ENCODE peak calls at places on chromosome 14, in four cellular contexts. P is stomach, T is GM23248, K is fibroblast of villous mesenchyme. U is an unnamed sample.

GRCh38 chr14:41899416-41899815 is 292.7 kb downstream of the LRFN5 start:
- DNase-seq in T (peak), P (no peak), K (peak), U (peak)

GRCh38 chr14:50263321-50263720 is 31.9 kb upstream of the SOS2 start:
- DNase-seq in P (no peak), T (no peak), K (no peak), U (no peak)

GRCh38 chr14:87815121-87815520 is 177.9 kb downstream of the GALC start:
- DNase-seq in K (no peak), T (no peak), P (no peak), U (no peak)

GRCh38 chr14:34364201-34364600 is 97.8 kb downstream of the SPTSSA start:
- DNase-seq in T (no peak), K (no peak), P (no peak), U (no peak)

GRCh38 chr14:38592764-38593442 is 337.0 kb upstream of the CLEC14A start:
- DNase-seq in T (peak), K (no peak), P (no peak), U (no peak)

GRCh38 chr14:96297000-96297399 is 41.0 kb downstream of the BDKRB1 start:
- DNase-seq in P (no peak), K (no peak), T (peak), U (peak)

GRCh38 chr14:94050231-94050880 is 24.2 kb downstream of the OTUB2 start:
- DNase-seq in P (no peak), T (no peak), K (no peak), U (no peak)

GRCh38 chr14:54742492-54743350 is 159.9 kb downstream of the GCH1 start:
- DNase-seq in K (no peak), P (no peak), T (no peak), U (no peak)

GRCh38 chr14:65329911-65330310 is 82.6 kb upstream of the FUT8 start:
- DNase-seq in P (no peak), T (no peak), K (no peak), U (no peak)

GRCh38 chr14:45526715-45527549 is 273.9 kb upstream of the MIS18BP1 start:
- DNase-seq in K (no peak), P (peak), T (peak), U (no peak)

GRCh38 chr14:50343424-50343823 is 31.3 kb downstream of the DMAC2L start:
- DNase-seq in K (peak), P (no peak), T (peak), U (no peak)

GRCh38 chr14:60634153-60634552 is 15.1 kb downstream of the SIX1 start:
- DNase-seq in K (no peak), P (no peak), T (no peak), U (no peak)

GRCh38 chr14:60639677-60640076 is 9.6 kb downstream of the SIX1 start:
- DNase-seq in K (no peak), T (no peak), P (no peak), U (no peak)

GRCh38 chr14:60640859-60641721 is 8.2 kb downstream of the SIX1 start:
- DNase-seq in K (no peak), P (no peak), T (no peak), U (no peak)

GRCh38 chr14:60637490-60638452 is 11.5 kb downstream of the SIX1 start:
- DNase-seq in P (no peak), T (peak), K (no peak), U (peak)

DNA sequence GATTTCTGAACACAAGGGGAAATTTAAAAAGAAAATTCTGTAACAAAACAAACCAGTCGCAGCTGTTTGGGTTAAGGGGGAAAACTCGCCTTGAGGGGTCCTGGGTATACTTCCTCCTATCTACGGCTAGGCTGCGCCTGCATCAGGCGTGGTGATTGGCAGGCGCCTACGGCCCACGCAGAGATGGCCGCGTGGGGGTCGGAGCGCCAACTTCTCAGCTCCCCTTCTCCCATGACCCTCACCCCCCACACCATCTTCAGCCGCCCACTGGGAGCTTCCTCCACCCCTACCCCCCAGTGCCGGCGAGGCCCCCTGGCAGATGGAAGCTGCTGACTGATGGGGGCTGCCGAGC is 12.2 kb downstream of the SIX1 start:
- DNase-seq in P (no peak), T (no peak), K (no peak), U (no peak)
- H3K4me3 ChIP-seq in P (peak), T (no peak), K (no peak), U (no peak)

GRCh38 chr14:24399981-24400718 is 1.3 kb downstream of the NYNRIN start:
- DNase-seq in P (no peak), T (no peak), K (no peak), U (no peak)

GRCh38 chr14:24398298-24398942 is 383 bp upstream of the NYNRIN start:
- DNase-seq in T (no peak), K (no peak), P (no peak), U (no peak)

GRCh38 chr14:24398943-24399801 is at the start of gene NYNRIN:
- DNase-seq in P (peak), K (peak), T (peak), U (peak)

GRCh38 chr14:24395609-24396580 is 2.9 kb upstream of the NYNRIN start:
- DNase-seq in P (no peak), K (peak), T (peak), U (no peak)

GRCh38 chr14:24397639-24398297 is 1.0 kb upstream of the NYNRIN start:
- DNase-seq in T (no peak), P (no peak), K (no peak), U (no peak)
- H3K4me3 ChIP-seq in T (no peak), P (no peak), K (no peak), U (no peak)

GRCh38 chr14:24508155-24508554 is at the start of gene CMA1:
- DNase-seq in P (no peak), K (no peak), T (no peak), U (no peak)

GRCh38 chr14:24514209-24514608 is 6.1 kb upstream of the CMA1 start:
- DNase-seq in P (no peak), T (no peak), K (no peak), U (no peak)

DNA sequence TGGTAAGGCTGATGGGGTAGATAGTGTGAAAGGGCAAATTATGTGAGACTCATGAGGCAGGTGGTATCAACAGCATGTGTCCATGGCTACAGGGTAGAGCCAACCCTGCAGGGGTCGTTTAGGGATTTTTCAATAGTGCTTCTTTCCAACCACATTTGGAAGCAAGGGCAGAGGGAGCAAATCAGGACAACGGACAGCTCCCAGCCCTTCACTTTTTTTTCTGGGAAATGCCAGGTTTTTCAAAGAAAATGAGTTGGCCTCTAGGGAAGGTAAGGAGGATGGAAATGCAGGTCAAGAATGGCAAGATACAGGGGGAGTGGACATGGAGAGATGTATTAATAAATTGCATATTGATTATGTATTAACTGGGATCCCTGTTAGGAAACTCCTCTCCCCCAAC is 4.9 kb upstream of the CMA1 start:
- DNase-seq in K (no peak), P (no peak), T (peak), U (no peak)
- H3K4me3 ChIP-seq in K (no peak), P (no peak), T (no peak), U (no peak)

GRCh38 chr14:91419044-91419397 is 1.4 kb upstream of the CCDC88C start:
- DNase-seq in K (no peak), T (peak), P (peak), U (no peak)
- H3K4me3 ChIP-seq in K (no peak), T (peak), P (no peak), U (no peak)

GRCh38 chr14:90381011-90381790 is 15.6 kb upstream of the CALM1 start:
- DNase-seq in T (peak), K (peak), P (peak), U (no peak)
- H3K4me3 ChIP-seq in T (peak), K (no peak), P (no peak), U (no peak)

GRCh38 chr14:21525571-21525970 is 575 bp downstream of the SALL2 start:
- DNase-seq in T (peak), K (no peak), P (no peak), U (peak)

GRCh38 chr14:21526672-21527319 is 650 bp upstream of the SALL2 start:
- DNase-seq in T (no peak), P (no peak), K (no peak), U (no peak)

GRCh38 chr14:21525995-21526671 is at the start of gene SALL2:
- DNase-seq in P (peak), T (peak), K (peak), U (peak)

GRCh38 chr14:21528381-21529348 is 2.5 kb upstream of the SALL2 start:
- DNase-seq in P (no peak), K (peak), T (no peak), U (peak)

DNA sequence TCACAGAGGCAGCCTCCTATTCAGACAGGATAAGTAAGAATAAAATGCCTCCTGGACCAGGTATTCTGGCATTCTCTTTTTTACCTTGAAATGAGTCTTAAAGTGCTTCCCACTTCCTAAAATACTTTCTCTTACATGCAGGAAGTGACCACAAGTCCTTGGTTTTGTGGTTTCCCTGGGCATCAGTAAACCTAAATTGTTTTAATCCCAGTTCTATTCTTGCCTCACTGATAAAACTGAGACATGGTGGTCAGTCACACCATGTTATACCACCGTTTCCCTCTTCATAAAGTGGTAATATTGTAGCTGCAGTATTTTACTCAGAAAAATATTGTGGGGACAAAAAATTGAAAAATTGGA is 1.2 kb upstream of the SALL2 start:
- DNase-seq in K (no peak), T (no peak), P (no peak), U (no peak)
- H3K4me3 ChIP-seq in K (no peak), T (no peak), P (no peak), U (no peak)

GRCh38 chr14:68808696-68809095 is 15.8 kb upstream of the ZFP36L1 start:
- DNase-seq in K (no peak), P (no peak), T (no peak), U (no peak)

GRCh38 chr14:68807987-68808386 is 15.1 kb upstream of the ZFP36L1 start:
- DNase-seq in P (no peak), T (no peak), K (no peak), U (no peak)

GRCh38 chr14:68807148-68807600 is 14.3 kb upstream of the ZFP36L1 start:
- DNase-seq in P (peak), K (peak), T (peak), U (peak)

GRCh38 chr14:68809524-68809923 is 16.7 kb upstream of the ZFP36L1 start:
- DNase-seq in K (no peak), T (no peak), P (no peak), U (no peak)

DNA sequence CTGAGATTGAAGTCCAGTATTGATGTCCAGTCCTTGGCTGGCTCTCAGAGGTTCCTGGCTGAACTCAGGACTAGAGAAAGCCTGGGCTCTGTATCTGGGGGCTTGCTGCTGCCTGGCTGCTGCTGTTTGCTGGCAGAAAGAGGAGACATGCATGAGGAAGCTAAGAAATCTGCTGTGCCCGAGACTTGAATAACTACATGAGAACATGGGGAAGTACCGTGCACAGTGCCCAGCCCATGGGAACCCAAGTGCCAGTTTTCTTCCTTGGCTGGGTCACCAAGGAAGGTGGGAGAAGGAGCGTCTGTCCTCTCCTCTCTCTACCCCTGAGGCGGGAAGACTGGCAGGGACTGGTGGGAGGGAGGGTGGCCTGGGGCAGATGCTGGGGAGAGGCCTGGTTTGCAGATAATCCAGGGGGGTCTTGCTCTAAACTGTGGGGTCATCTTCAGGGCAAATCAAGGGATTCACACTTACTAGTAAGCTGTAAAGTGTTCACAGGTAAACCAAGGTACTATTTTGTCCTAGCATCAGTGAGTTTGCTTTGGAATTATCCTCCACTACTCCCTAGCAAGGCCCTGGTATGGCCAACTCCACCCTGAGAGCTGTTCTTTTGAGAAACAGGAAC is 13.8 kb upstream of the ZFP36L1 start:
- DNase-seq in T (no peak), K (no peak), P (peak), U (no peak)
- H3K4me3 ChIP-seq in T (peak), K (no peak), P (no peak), U (no peak)

GRCh38 chr14:56905282-56905681 is 95.0 kb upstream of the OTX2 start:
- DNase-seq in T (no peak), P (no peak), K (no peak), U (no peak)

GRCh38 chr14:56903304-56904021 is 93.2 kb upstream of the OTX2 start:
- DNase-seq in P (no peak), T (no peak), K (no peak), U (no peak)

GRCh38 chr14:56899829-56900228 is 89.5 kb upstream of the OTX2 start:
- DNase-seq in P (no peak), T (no peak), K (no peak), U (no peak)

GRCh38 chr14:56902413-56902812 is 92.1 kb upstream of the OTX2 start:
- DNase-seq in T (no peak), P (no peak), K (no peak), U (no peak)
- H3K4me3 ChIP-seq in T (no peak), P (no peak), K (no peak), U (no peak)

GRCh38 chr14:20415723-20416622 is 2.7 kb upstream of the TEP1 start:
- DNase-seq in P (no peak), K (peak), T (peak), U (peak)

GRCh38 chr14:20417250-20418186 is 4.2 kb upstream of the TEP1 start:
- DNase-seq in K (no peak), T (no peak), P (no peak), U (no peak)

GRCh38 chr14:20421267-20421666 is 8.0 kb upstream of the TEP1 start:
- DNase-seq in P (no peak), K (no peak), T (no peak), U (no peak)

GRCh38 chr14:20419404-20419803 is 6.1 kb upstream of the TEP1 start:
- DNase-seq in P (no peak), K (no peak), T (no peak), U (no peak)

GRCh38 chr14:20418501-20418909 is 5.2 kb upstream of the TEP1 start:
- DNase-seq in P (peak), T (no peak), K (no peak), U (no peak)
- H3K4me3 ChIP-seq in P (no peak), T (no peak), K (no peak), U (no peak)

GRCh38 chr14:70014696-70015095 is 135.5 kb downstream of the SMOC1 start:
- DNase-seq in K (no peak), T (no peak), P (no peak), U (no peak)

GRCh38 chr14:70021548-70021947 is 142.3 kb downstream of the SMOC1 start:
- DNase-seq in P (no peak), T (no peak), K (no peak), U (no peak)

GRCh38 chr14:70018713-70019201 is 139.5 kb downstream of the SMOC1 start:
- DNase-seq in K (peak), T (peak), P (peak), U (peak)

GRCh38 chr14:70020350-70021170 is 141.3 kb downstream of the SMOC1 start:
- DNase-seq in P (no peak), K (no peak), T (peak), U (peak)

GRCh38 chr14:70018246-70018645 is 139.0 kb downstream of the SMOC1 start:
- DNase-seq in K (peak), P (no peak), T (peak), U (peak)
- H3K4me3 ChIP-seq in K (no peak), P (no peak), T (no peak), U (no peak)

U was measured in IMR-90.